ENCODE peak calls at places on chromosome 2, in ten cellular contexts. N, M, Z, Y, R, G, E, U, V and X are unnamed samples.

GRCh38 chr2:43105586-43106562 is 120.5 kb downstream of the ZFP36L2 start:
- DNase-seq in N (no peak), V (no peak), E (no peak), R (peak), M (peak), U (no peak), Z (no peak), G (peak), Y (no peak), X (no peak)

GRCh38 chr2:58019209-58019608 is 27.4 kb upstream of the VRK2 start:
- DNase-seq in U (no peak), V (no peak), N (no peak), Z (no peak), M (no peak), G (no peak), R (no peak), E (no peak), Y (no peak), X (no peak)

GRCh38 chr2:188798159-188798558 is 176.0 kb upstream of the COL3A1 start:
- DNase-seq in V (no peak), R (no peak), G (peak), N (peak), U (peak), Z (no peak), Y (no peak), M (peak), E (no peak), X (no peak)

GRCh38 chr2:128563348-128563687 is 244.7 kb upstream of the HS6ST1 start:
- DNase-seq in V (no peak), G (no peak), M (peak), N (no peak), U (no peak), R (peak), Z (peak), E (no peak), Y (no peak), X (peak)

GRCh38 chr2:239819974-239820555 is 205.1 kb downstream of the NDUFA10 start:
- DNase-seq in U (no peak), R (peak), M (no peak), G (peak), N (no peak), Y (no peak), Z (no peak), E (peak), V (peak), X (no peak)

GRCh38 chr2:231160701-231161100 is 35.9 kb upstream of the HTR2B start:
- DNase-seq in G (no peak), R (no peak), M (no peak), Y (no peak), V (no peak), E (no peak), Z (no peak), U (no peak), N (no peak), X (no peak)

GRCh38 chr2:233816334-233816733 is 38.0 kb downstream of the HJURP start:
- DNase-seq in V (no peak), Z (no peak), G (no peak), Y (no peak), U (peak), N (no peak), E (no peak), M (no peak), R (no peak), X (no peak)

GRCh38 chr2:165390875-165391274 is 78.6 kb upstream of the CSRNP3 start:
- DNase-seq in N (no peak), Y (no peak), R (no peak), Z (no peak), U (no peak), G (no peak), M (no peak), V (no peak), E (no peak), X (no peak)

GRCh38 chr2:239257511-239257937 is 143.3 kb downstream of the HDAC4 start:
- DNase-seq in R (no peak), G (peak), U (peak), V (no peak), N (peak), Y (peak), Z (peak), M (peak), E (no peak), X (no peak)

GRCh38 chr2:25794544-25795276 is 83.6 kb downstream of the ASXL2 start:
- DNase-seq in Y (no peak), M (no peak), E (no peak), R (no peak), Z (no peak), U (no peak), N (no peak), G (peak), V (no peak), X (no peak)

GRCh38 chr2:3807853-3808252 is 104.5 kb downstream of the DCDC2C start:
- DNase-seq in E (no peak), M (no peak), N (peak), U (no peak), Z (no peak), V (no peak), Y (no peak), R (no peak), G (no peak), X (no peak)

GRCh38 chr2:218956039-218956438 is 3.4 kb upstream of the CDK5R2 start:
- DNase-seq in Y (no peak), E (no peak), U (no peak), N (no peak), M (no peak), Z (no peak), R (no peak), V (no peak), G (no peak), X (no peak)

GRCh38 chr2:16142383-16143361 is 202.3 kb downstream of the MYCN start:
- DNase-seq in Z (no peak), G (no peak), U (no peak), M (no peak), Y (no peak), N (no peak), E (no peak), R (no peak), V (no peak), X (no peak)

GRCh38 chr2:96167407-96168013 is 22.3 kb upstream of the DUSP2 start:
- DNase-seq in R (no peak), E (no peak), Z (no peak), U (no peak), G (no peak), V (no peak), Y (no peak), N (no peak), M (no peak), X (no peak)

GRCh38 chr2:220533485-220533884 is 906.1 kb downstream of the SLC4A3 start:
- DNase-seq in U (peak), E (peak), M (peak), G (no peak), R (no peak), N (peak), Y (peak), V (peak), Z (no peak), X (no peak)

GRCh38 chr2:170711774-170712652 is 3.1 kb upstream of the SP5 start:
- DNase-seq in U (no peak), R (no peak), V (peak), M (no peak), Z (no peak), E (peak), G (no peak), Y (no peak), N (no peak), X (no peak)

GRCh38 chr2:172977330-172978052 is 98.2 kb upstream of the MAP3K20 start:
- DNase-seq in G (no peak), V (no peak), U (no peak), Y (no peak), Z (no peak), M (no peak), R (no peak), N (no peak), E (no peak), X (no peak)